ENCODE peak calls at places on chromosomes 7 and 10, in five cellular contexts. F is K562, M is lower lobe of right lung, D is stomach, Y is breast epithelium. R is an unnamed sample.
A peak's percentile ranks its signal among the peaks of the same experiment; 100 is the strongest.

GRCh38 chr10:23892296-23892695 is 316.6 kb upstream of the KIAA1217 start:
- DNase-seq in F (no peak), M (no peak), D (no peak), Y (no peak), R (no peak)

GRCh38 chr7:142477079-142477651 is 219.3 kb upstream of the PRSS58 start:
- DNase-seq in M (no peak), D (no peak), Y (no peak), F (no peak), R (no peak)

GRCh38 chr10:117419921-117420320 is 44.7 kb upstream of the PDZD8 start:
- DNase-seq in D (no peak), M (no peak), F (no peak), Y (no peak), R (no peak)

GRCh38 chr10:97399843-97400545 is 1.1 kb downstream of the RRP12 start:
- DNase-seq in M (no peak), D (peak; percentile 43), Y (no peak), F (peak; percentile 52), R (no peak)

GRCh38 chr10:13180788-13181187 is 19.4 kb downstream of the MCM10 start:
- DNase-seq in D (no peak), F (no peak), Y (no peak), M (no peak), R (no peak)

GRCh38 chr10:131997366-131998049 is 15.8 kb upstream of the BNIP3 start:
- DNase-seq in D (peak; percentile 76), F (no peak), M (peak; percentile 90), Y (peak; percentile 87), R (peak; percentile 51)

GRCh38 chr10:1444826-1445225 is 292.5 kb downstream of the ADARB2 start:
- DNase-seq in F (no peak), D (no peak), M (no peak), Y (no peak), R (no peak)

GRCh38 chr7:40470111-40470736 is 335.4 kb downstream of the SUGCT start:
- DNase-seq in Y (no peak), D (no peak), F (no peak), M (no peak), R (no peak)

GRCh38 chr10:3442451-3442990 is 269.9 kb upstream of the PITRM1 start:
- DNase-seq in D (no peak), Y (no peak), F (no peak), M (no peak), R (no peak)

GRCh38 chr7:129825554-129826267 is 127.0 kb downstream of the UBE2H start:
- DNase-seq in F (peak; percentile 98), Y (peak; percentile 67), D (peak; percentile 91), M (peak; percentile 93), R (peak; percentile 57)

GRCh38 chr10:34826221-34826620 is 11.1 kb upstream of the PARD3 start:
- DNase-seq in F (no peak), D (no peak), Y (no peak), M (no peak), R (no peak)

GRCh38 chr7:64509583-64509982 is 53.3 kb downstream of the ZNF680 start:
- DNase-seq in F (no peak), D (no peak), M (no peak), Y (no peak), R (no peak)

GRCh38 chr10:36880898-36881297 is 244.5 kb upstream of the ANKRD30A start:
- DNase-seq in M (no peak), Y (no peak), D (no peak), F (no peak), R (no peak)

GRCh38 chr10:10730644-10731043 is 287.0 kb upstream of the CELF2 start:
- DNase-seq in D (no peak), M (no peak), Y (no peak), F (no peak), R (no peak)

GRCh38 chr10:107163904-107164861 is at the start of gene SORCS1:
- DNase-seq in M (no peak), Y (no peak), D (no peak), F (peak; percentile 6), R (no peak)

GRCh38 chr10:110163841-110164240 is 43.6 kb upstream of the MXI1 start:
- DNase-seq in D (no peak), F (no peak), M (no peak), Y (no peak), R (no peak)

GRCh38 chr7:101576993-101577392 is 52.1 kb downstream of the MYL10 start:
- DNase-seq in D (no peak), F (no peak), Y (no peak), M (no peak), R (no peak)

GRCh38 chr10:92847185-92847864 is 995 bp upstream of the EXOC6 start:
- DNase-seq in D (no peak), F (no peak), M (no peak), Y (no peak), R (no peak)

GRCh38 chr7:27193335-27194001 is 6.4 kb downstream of the HOXA13 start:
- DNase-seq in Y (no peak), M (no peak), F (no peak), D (no peak), R (no peak)

GRCh38 chr10:12390733-12391132 is 41.4 kb downstream of the CAMK1D start:
- DNase-seq in F (no peak), M (no peak), Y (no peak), D (no peak), R (no peak)

GRCh38 chr10:77974396-77975074 is 48.0 kb upstream of the DLG5 start:
- DNase-seq in F (peak; percentile 59), D (peak; percentile 44), M (no peak), Y (no peak), R (peak; percentile 57)

GRCh38 chr7:13024323-13024722 is 336.9 kb downstream of the ARL4A start:
- DNase-seq in D (no peak), M (no peak), F (no peak), Y (no peak), R (no peak)

GRCh38 chr7:36415104-36415503 is 25.4 kb downstream of the ANLN start:
- DNase-seq in D (no peak), F (peak; percentile 48), M (no peak), Y (no peak), R (no peak)
- H3K36me3 ChIP-seq in D (peaks cover 10% of the 10 kb centered on the region), F (peaks cover 87% of the 10 kb centered on the region), M (no peaks in the 10 kb centered on the region), Y (no peaks in the 10 kb centered on the region), R (peaks cover 84% of the 10 kb centered on the region)

DNA sequence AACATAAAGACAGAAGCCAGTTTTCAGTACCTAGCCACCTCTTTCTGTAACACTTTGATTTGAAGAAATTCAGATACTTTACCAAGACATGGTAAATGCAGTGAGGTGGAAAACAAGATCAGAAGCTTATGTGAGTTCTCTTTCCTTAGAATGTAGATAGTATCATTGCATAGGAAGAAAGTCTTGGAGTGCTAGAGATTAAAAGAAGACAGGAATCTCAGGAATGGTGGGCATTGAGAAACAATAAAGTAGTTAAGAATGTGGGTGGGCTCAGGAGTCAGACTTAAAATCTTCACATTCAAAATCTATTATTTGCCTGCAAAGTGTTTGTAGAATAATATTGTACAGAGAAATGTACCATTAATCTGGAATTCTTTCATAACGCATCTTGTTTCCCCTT is 58.9 kb downstream of the POLL start:
- DNase-seq in D (no peak), Y (no peak), M (no peak), F (no peak), R (no peak)
- H3K9me3 ChIP-seq in D (no peaks in the 10 kb centered on the region), Y (no peaks in the 10 kb centered on the region), M (no peaks in the 10 kb centered on the region), F (no peaks in the 10 kb centered on the region), R (no peaks in the 10 kb centered on the region)

GRCh38 chr7:33509251-33509650 is 379.9 kb downstream of the BBS9 start:
- DNase-seq in M (no peak), D (no peak), F (no peak), Y (no peak), R (no peak)

GRCh38 chr7:33516634-33517033 is 387.3 kb downstream of the BBS9 start:
- DNase-seq in Y (no peak), F (no peak), D (no peak), M (no peak), R (no peak)

GRCh38 chr7:33517191-33517590 is 387.8 kb downstream of the BBS9 start:
- DNase-seq in F (no peak), Y (no peak), M (no peak), D (no peak), R (no peak)

GRCh38 chr7:33511735-33512134 is 382.4 kb downstream of the BBS9 start:
- DNase-seq in M (no peak), F (no peak), D (no peak), Y (no peak), R (no peak)
- H3K4me3 ChIP-seq in M (no peak overlapping the region), F (no peak overlapping the region), D (no peak overlapping the region), Y (no peak overlapping the region), R (no peak overlapping the region)

DNA sequence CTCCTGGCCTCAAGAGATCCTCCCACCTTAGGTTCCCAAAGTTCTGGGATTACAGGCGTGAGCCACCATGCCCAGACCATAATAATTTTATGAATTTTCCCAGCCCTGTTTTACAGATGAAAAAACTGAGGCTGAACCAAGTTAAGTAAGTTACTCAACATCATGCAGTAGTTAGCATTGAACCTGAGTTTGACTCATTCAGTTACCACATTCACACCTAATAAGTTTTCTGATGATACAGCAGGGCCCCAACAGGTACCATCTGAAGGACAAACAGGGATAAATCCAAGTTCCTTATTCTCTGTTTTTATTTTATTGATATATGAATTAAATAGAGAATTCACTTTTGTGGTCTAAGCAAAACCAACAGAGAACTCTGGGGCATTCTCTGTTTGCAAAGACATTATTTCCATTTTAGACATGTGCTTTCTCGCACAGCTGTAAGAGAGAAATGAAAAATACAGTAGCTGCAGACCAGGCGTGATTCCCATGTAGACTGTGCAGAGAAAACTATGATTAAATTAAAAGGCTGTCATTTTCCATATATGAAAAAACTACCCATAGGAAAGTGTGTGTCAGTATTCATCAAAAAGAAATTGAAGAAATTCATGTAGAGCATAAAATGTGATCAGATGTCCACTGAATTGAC is 26.6 kb downstream of the APBB1IP start:
- DNase-seq in F (no peak), M (no peak), D (no peak), Y (no peak), R (no peak)
- H3K36me3 ChIP-seq in F (no peaks in the 10 kb centered on the region), M (no peaks in the 10 kb centered on the region), D (no peaks in the 10 kb centered on the region), Y (no peaks in the 10 kb centered on the region), R (no peaks in the 10 kb centered on the region)

R was measured in NT2/D1.